ENCODE peak calls at places on chromosomes 11 and 22, in eight cellular contexts. L is dorsolateral prefrontal cortex, E is nephron progenitor cell, D is Calu3, R is upper lobe of right lung, V is cardiac muscle cell, G is bronchial epithelial cell, H is progenitor cell of endocrine pancreas. Q is an unnamed sample.

GRCh38 chr11:60873533-60873932 is 6.2 kb downstream of the ZP1 start:
- DNase-seq in L (no peak), E (no peak), D (no peak), R (peak), V (no peak), G (no peak), H (no peak), Q (no peak)

GRCh38 chr11:34345012-34345804 is 12.6 kb downstream of the ABTB2 start:
- DNase-seq in L (no peak), E (no peak), D (peak), R (no peak), V (no peak), G (peak), H (no peak), Q (no peak)

GRCh38 chr22:40388231-40388630 is 17.8 kb downstream of the SGSM3 start:
- DNase-seq in L (no peak), E (no peak), D (no peak), R (no peak), V (no peak), G (no peak), H (no peak), Q (no peak)

GRCh38 chr11:73240190-73240781 is 22.2 kb downstream of the P2RY2 start:
- DNase-seq in L (no peak), E (no peak), D (no peak), R (peak), V (peak), G (peak), H (no peak), Q (no peak)

GRCh38 chr11:85316967-85317366 is 310.2 kb downstream of the DLG2 start:
- DNase-seq in L (no peak), E (no peak), D (no peak), R (no peak), V (no peak), G (no peak), H (no peak), Q (no peak)

GRCh38 chr22:30397656-30398635 is 1.1 kb downstream of the SEC14L2 start:
- DNase-seq in L (no peak), E (no peak), D (no peak), R (no peak), V (no peak), G (no peak), H (no peak), Q (no peak)

GRCh38 chr11:99865951-99866350 is 821.1 kb upstream of the ARHGAP42 start:
- DNase-seq in L (no peak), E (no peak), D (no peak), R (no peak), V (no peak), G (no peak), H (no peak), Q (no peak)

GRCh38 chr22:45638834-45639746 is 32.5 kb upstream of the ATXN10 start:
- DNase-seq in L (no peak), E (no peak), D (peak), R (peak), V (no peak), G (peak), H (no peak), Q (peak)

GRCh38 chr11:46760429-46761128 is 41.6 kb downstream of the F2 start:
- DNase-seq in L (no peak), E (no peak), D (no peak), R (no peak), V (no peak), G (no peak), H (no peak), Q (no peak)

GRCh38 chr11:1825039-1825740 is 9.6 kb upstream of the SYT8 start:
- DNase-seq in L (peak), E (peak), D (peak), R (peak), V (peak), G (no peak), H (peak), Q (no peak)

GRCh38 chr11:72039108-72039850 is 40.6 kb downstream of the IL18BP start:
- DNase-seq in L (no peak), E (peak), D (no peak), R (peak), V (peak), G (no peak), H (no peak), Q (no peak)

GRCh38 chr11:66497206-66497605 is 13.2 kb upstream of the BBS1 start:
- DNase-seq in L (no peak), E (no peak), D (no peak), R (no peak), V (no peak), G (no peak), H (no peak), Q (no peak)

GRCh38 chr11:66494935-66495334 is 14.7 kb downstream of the DPP3 start:
- DNase-seq in L (no peak), E (no peak), D (no peak), R (no peak), V (peak), G (no peak), H (no peak), Q (no peak)

GRCh38 chr11:66493124-66493523 is 12.9 kb downstream of the DPP3 start:
- DNase-seq in L (no peak), E (no peak), D (no peak), R (no peak), V (no peak), G (no peak), H (no peak), Q (no peak)

GRCh38 chr11:66494458-66494857 is 14.2 kb downstream of the DPP3 start:
- DNase-seq in L (no peak), E (no peak), D (no peak), R (no peak), V (no peak), G (no peak), H (no peak), Q (no peak)

DNA sequence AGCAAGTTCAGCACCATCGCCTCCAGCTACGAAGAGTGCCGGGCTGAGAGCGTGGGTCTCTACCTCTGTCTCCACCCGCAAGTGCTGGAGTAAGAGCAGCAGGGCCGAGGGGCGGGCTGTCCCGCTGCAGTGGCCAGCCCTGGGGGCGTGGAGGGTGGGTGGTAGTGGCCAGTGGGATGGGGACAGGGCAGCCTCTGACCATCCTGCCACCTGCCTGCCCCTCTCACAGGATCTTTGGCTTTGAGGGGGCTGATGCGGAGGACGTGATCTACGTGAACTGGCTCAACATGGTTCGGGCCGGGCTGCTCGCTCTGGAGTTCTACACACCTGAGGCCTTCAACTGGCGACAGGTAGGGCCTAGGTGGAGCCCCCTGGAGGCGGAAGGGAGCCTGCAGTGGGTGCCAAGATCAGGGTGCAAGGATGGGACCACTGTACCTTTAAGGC is 15.0 kb upstream of the BBS1 start:
- DNase-seq in L (no peak), E (no peak), D (peak), R (no peak), V (no peak), G (no peak), H (no peak), Q (no peak)
- TF ChIP-seq CTCF in L (no peak), E (peak), D (no peak), R (peak), V (peak), G (peak), H (peak), Q (peak)

GRCh38 chr11:62122076-62122475 is 1.7 kb upstream of the INCENP start:
- DNase-seq in L (no peak), E (no peak), D (no peak), R (no peak), V (peak), G (peak), H (no peak), Q (no peak)
- TF ChIP-seq CTCF in L (no peak), E (no peak), D (peak), R (no peak), V (peak), G (no peak), H (peak), Q (no peak)

GRCh38 chr11:108959124-108959761 is 294.4 kb downstream of the DDX10 start:
- DNase-seq in L (no peak), E (no peak), D (no peak), R (no peak), V (no peak), G (no peak), H (no peak), Q (no peak)
- TF ChIP-seq CTCF in L (no peak), E (no peak), D (no peak), R (no peak), V (no peak), G (no peak), H (no peak), Q (no peak)

GRCh38 chr11:67071420-67072284 is 15.0 kb downstream of the RHOD start:
- DNase-seq in L (peak), E (peak), D (peak), R (peak), V (peak), G (no peak), H (peak), Q (peak)
- TF ChIP-seq CTCF in L (peak), E (peak), D (peak), R (peak), V (peak), G (peak), H (peak), Q (peak)

DNA sequence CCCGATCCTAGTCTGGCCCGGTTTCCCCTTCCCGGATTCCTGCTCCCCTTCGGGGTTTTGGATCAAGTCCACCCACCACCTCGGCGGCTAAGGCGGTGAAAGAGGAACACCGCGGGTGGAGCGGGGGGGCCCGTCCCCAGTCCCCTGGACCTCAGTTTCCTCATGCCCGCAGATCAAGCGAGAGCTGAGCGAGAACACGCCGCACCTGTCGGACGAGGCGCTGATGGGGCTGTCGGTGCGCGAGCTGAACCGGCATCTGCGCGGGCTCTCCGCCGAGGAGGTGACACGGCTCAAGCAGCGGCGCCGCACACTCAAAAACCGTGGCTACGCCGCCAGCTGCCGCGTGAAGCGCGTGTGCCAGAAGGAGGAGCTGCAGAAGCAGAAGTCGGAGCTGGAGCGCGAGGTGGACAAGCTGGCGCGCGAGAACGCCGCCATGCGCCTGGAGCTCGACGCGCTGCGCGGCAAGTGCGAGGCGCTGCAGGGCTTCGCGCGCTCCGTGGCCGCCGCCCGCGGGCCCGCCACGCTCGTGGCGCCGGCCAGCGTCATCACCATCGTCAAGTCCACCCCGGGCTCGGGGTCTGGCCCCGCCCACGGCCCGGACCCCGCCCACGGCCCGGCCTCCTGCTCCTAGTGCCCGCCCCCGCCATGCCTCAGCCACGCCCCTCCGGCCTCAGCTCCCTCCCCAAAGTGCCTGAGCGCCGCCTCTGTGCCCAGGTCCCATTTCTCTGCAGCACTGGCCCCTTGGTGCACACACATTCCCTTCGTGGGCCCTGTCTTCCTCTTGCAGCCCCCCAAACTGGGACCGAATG is 12.7 kb downstream of the MAFF start:
- DNase-seq in L (peak), E (peak), D (no peak), R (peak), V (peak), G (peak), H (peak), Q (peak)
- TF ChIP-seq CTCF in L (peak), E (no peak), D (no peak), R (peak), V (peak), G (peak), H (peak), Q (no peak)

Q was measured in CD14-positive monocyte.